ENCODE peak calls at places on chromosomes 2 and 18, in seven cellular contexts. P, O, T, K, Y, N and X are unnamed samples.

GRCh38 chr2:74507926-74508520 is 528 bp upstream of the PCGF1 start:
- DNase-seq in P (no peak), O (no peak), T (peak), K (no peak), Y (peak), N (no peak), X (no peak)

GRCh38 chr2:238890131-238890530 is 42.2 kb downstream of the TWIST2 start:
- DNase-seq in P (no peak), O (no peak), T (no peak), K (no peak), Y (no peak), N (no peak), X (no peak)

GRCh38 chr2:125227843-125228392 is 1202.8 kb downstream of the CNTNAP5 start:
- DNase-seq in P (no peak), O (no peak), T (no peak), K (no peak), Y (no peak), N (no peak), X (no peak)

GRCh38 chr18:9135912-9136314 is 668 bp upstream of the ANKRD12 start:
- DNase-seq in P (no peak), O (peak), T (no peak), K (no peak), Y (no peak), N (no peak), X (no peak)

GRCh38 chr2:202718614-202719013 is 83.8 kb downstream of the FAM117B start:
- DNase-seq in P (no peak), O (peak), T (peak), K (no peak), Y (peak), N (no peak), X (peak)

GRCh38 chr2:129868151-129868550 is 111.3 kb upstream of the RAB6C start:
- DNase-seq in P (no peak), O (no peak), T (no peak), K (no peak), Y (no peak), N (no peak), X (no peak)

GRCh38 chr2:96934831-96935545 is 51.4 kb downstream of the FAM178B start:
- DNase-seq in P (no peak), O (no peak), T (no peak), K (no peak), Y (no peak), N (no peak), X (no peak)

GRCh38 chr2:227394403-227394802 is 6.7 kb upstream of the SCYGR1 start:
- DNase-seq in P (no peak), O (no peak), T (no peak), K (no peak), Y (no peak), N (no peak), X (no peak)

GRCh38 chr2:224712346-224712745 is 3.8 kb downstream of the CCDC195 start:
- DNase-seq in P (no peak), O (no peak), T (peak), K (no peak), Y (no peak), N (no peak), X (no peak)

GRCh38 chr2:227566012-227566411 is 32.7 kb upstream of the SCYGR2 start:
- DNase-seq in P (no peak), O (no peak), T (no peak), K (no peak), Y (no peak), N (no peak), X (no peak)

GRCh38 chr2:88600038-88600465 is 27.2 kb downstream of the EIF2AK3 start:
- DNase-seq in P (peak), O (peak), T (peak), K (peak), Y (peak), N (no peak), X (peak)

GRCh38 chr2:13193900-13194299 is 477.2 kb downstream of the TRIB2 start:
- DNase-seq in P (no peak), O (peak), T (peak), K (peak), Y (peak), N (no peak), X (no peak)

GRCh38 chr2:71783815-71784214 is 330.5 kb downstream of the DYSF start:
- DNase-seq in P (no peak), O (no peak), T (no peak), K (no peak), Y (no peak), N (no peak), X (no peak)

GRCh38 chr2:109028280-109028679 is 39.3 kb upstream of the EDAR start:
- DNase-seq in P (no peak), O (no peak), T (no peak), K (no peak), Y (no peak), N (no peak), X (no peak)